ENCODE peak calls at places on chromosomes 12 and 14, in ten cellular contexts. H is MM.1S, E is GM12865, K is IMR-90, S is lower leg skin, P is A673, J is WTC11, A is lung, O is bronchial epithelial cell, Z is H9. N is an unnamed sample.

GRCh38 chr14:91872517-91873470 is 5.5 kb upstream of the TC2N start:
- DNase-seq in H (no peak), E (peak), K (peak), S (peak), P (no peak), J (no peak), A (peak), O (peak), Z (no peak), N (peak)

GRCh38 chr14:89731534-89731933 is 223.0 kb downstream of the EFCAB11 start:
- DNase-seq in H (no peak), E (no peak), K (no peak), S (no peak), P (no peak), J (no peak), A (no peak), O (no peak), Z (no peak), N (no peak)

GRCh38 chr12:90343966-90344365 is 611.0 kb downstream of the CCER1 start:
- DNase-seq in H (no peak), E (no peak), K (no peak), S (no peak), P (no peak), J (no peak), A (no peak), O (peak), Z (no peak), N (no peak)

GRCh38 chr14:58100735-58101368 is 51.2 kb downstream of the ARMH4 start:
- DNase-seq in H (no peak), E (no peak), K (peak), S (no peak), P (no peak), J (no peak), A (no peak), O (peak), Z (no peak), N (no peak)

GRCh38 chr12:62075860-62076259 is 184.3 kb upstream of the USP15 start:
- DNase-seq in H (no peak), E (no peak), K (no peak), S (no peak), P (no peak), J (no peak), A (no peak), O (no peak), Z (no peak), N (no peak)

GRCh38 chr12:25942709-25943108 is 15.8 kb upstream of the RASSF8 start:
- DNase-seq in H (no peak), E (no peak), K (peak), S (no peak), P (no peak), J (no peak), A (no peak), O (no peak), Z (no peak), N (no peak)

GRCh38 chr14:100786820-100787219 is 39.1 kb upstream of the MEG3 start:
- DNase-seq in H (no peak), E (no peak), K (no peak), S (no peak), P (no peak), J (no peak), A (no peak), O (no peak), Z (no peak), N (no peak)

GRCh38 chr12:19608039-19608438 is 168.7 kb downstream of the AEBP2 start:
- DNase-seq in H (no peak), E (no peak), K (no peak), S (no peak), P (no peak), J (no peak), A (no peak), O (no peak), Z (no peak), N (no peak)

GRCh38 chr14:95452890-95453712 is 63.3 kb downstream of the SYNE3 start:
- DNase-seq in H (no peak), E (no peak), K (no peak), S (no peak), P (no peak), J (no peak), A (no peak), O (no peak), Z (no peak), N (no peak)

GRCh38 chr12:67716817-67717216 is 68.3 kb downstream of the DYRK2 start:
- DNase-seq in H (no peak), E (no peak), K (peak), S (no peak), P (no peak), J (no peak), A (no peak), O (peak), Z (no peak), N (no peak)

GRCh38 chr14:93949511-93950075 is 22.4 kb downstream of the FAM181A start:
- DNase-seq in H (no peak), E (no peak), K (peak), S (no peak), P (no peak), J (no peak), A (no peak), O (no peak), Z (no peak), N (no peak)

GRCh38 chr12:62866451-62867082 is 68.4 kb downstream of the PPM1H start:
- DNase-seq in H (no peak), E (no peak), K (peak), S (no peak), P (no peak), J (peak), A (no peak), O (peak), Z (peak), N (peak)

GRCh38 chr12:71183018-71183417 is 25.2 kb upstream of the TSPAN8 start:
- DNase-seq in H (no peak), E (no peak), K (no peak), S (no peak), P (no peak), J (no peak), A (no peak), O (peak), Z (no peak), N (peak)

GRCh38 chr14:99067927-99068326 is 204.1 kb downstream of the BCL11B start:
- DNase-seq in H (no peak), E (no peak), K (no peak), S (no peak), P (no peak), J (no peak), A (no peak), O (no peak), Z (peak), N (no peak)

GRCh38 chr14:49778421-49778820 is 10.5 kb downstream of the KLHDC2 start:
- DNase-seq in H (no peak), E (no peak), K (no peak), S (no peak), P (no peak), J (no peak), A (no peak), O (no peak), Z (no peak), N (no peak)

GRCh38 chr14:93122820-93123219 is 7.1 kb upstream of the ITPK1 start:
- DNase-seq in H (no peak), E (no peak), K (no peak), S (no peak), P (no peak), J (no peak), A (no peak), O (no peak), Z (no peak), N (no peak)

GRCh38 chr12:113347-113746 is 46.8 kb downstream of the IQSEC3 start:
- DNase-seq in H (no peak), E (no peak), K (peak), S (no peak), P (no peak), J (no peak), A (no peak), O (no peak), Z (no peak), N (no peak)

GRCh38 chr12:47312794-47313426 is 233.2 kb upstream of the AMIGO2 start:
- DNase-seq in H (peak), E (peak), K (no peak), S (no peak), P (no peak), J (no peak), A (no peak), O (no peak), Z (no peak), N (peak)

GRCh38 chr12:95205685-95206084 is 11.6 kb downstream of the FGD6 start:
- DNase-seq in H (peak), E (peak), K (peak), S (no peak), P (no peak), J (no peak), A (no peak), O (peak), Z (peak), N (peak)

GRCh38 chr14:65137648-65138317 is 35.5 kb upstream of the MAX start:
- DNase-seq in H (no peak), E (no peak), K (peak), S (no peak), P (no peak), J (no peak), A (no peak), O (peak), Z (no peak), N (no peak)

GRCh38 chr12:117907108-117907689 is 61.6 kb downstream of the KSR2 start:
- DNase-seq in H (no peak), E (no peak), K (no peak), S (no peak), P (no peak), J (peak), A (no peak), O (no peak), Z (peak), N (no peak)

GRCh38 chr14:35818346-35819115 is 7.6 kb upstream of the BRMS1L start:
- DNase-seq in H (no peak), E (peak), K (peak), S (no peak), P (peak), J (no peak), A (no peak), O (peak), Z (no peak), N (peak)

GRCh38 chr12:69688021-69688420 is 11.1 kb downstream of the BEST3 start:
- DNase-seq in H (no peak), E (no peak), K (peak), S (no peak), P (no peak), J (no peak), A (no peak), O (peak), Z (no peak), N (no peak)

GRCh38 chr12:48296586-48297396 is 53.9 kb downstream of the ZNF641 start:
- DNase-seq in H (peak), E (peak), K (peak), S (peak), P (peak), J (peak), A (peak), O (peak), Z (peak), N (peak)

GRCh38 chr14:51094282-51094821 is 553 bp downstream of the TRIM9 start:
- DNase-seq in H (no peak), E (no peak), K (no peak), S (peak), P (peak), J (peak), A (no peak), O (no peak), Z (peak), N (no peak)

GRCh38 chr14:64147126-64147790 is 146.9 kb downstream of the ESR2 start:
- DNase-seq in H (no peak), E (no peak), K (peak), S (no peak), P (no peak), J (no peak), A (no peak), O (no peak), Z (no peak), N (no peak)

GRCh38 chr12:5466521-5466960 is 34.6 kb downstream of the NTF3 start:
- DNase-seq in H (no peak), E (no peak), K (peak), S (no peak), P (no peak), J (no peak), A (no peak), O (peak), Z (no peak), N (no peak)

GRCh38 chr12:108768591-108769500 is 37.5 kb upstream of the CORO1C start:
- DNase-seq in H (peak), E (peak), K (no peak), S (peak), P (peak), J (peak), A (peak), O (no peak), Z (peak), N (peak)

GRCh38 chr12:109607618-109608017 is 34.0 kb downstream of the MVK start:
- DNase-seq in H (no peak), E (no peak), K (no peak), S (no peak), P (no peak), J (no peak), A (no peak), O (no peak), Z (no peak), N (no peak)

GRCh38 chr12:7917392-7918267 is 18.4 kb downstream of the SLC2A3 start:
- DNase-seq in H (no peak), E (no peak), K (no peak), S (peak), P (no peak), J (no peak), A (no peak), O (no peak), Z (no peak), N (no peak)

GRCh38 chr14:21825147-21825743 is 151.6 kb upstream of the OR4E1 start:
- DNase-seq in H (peak), E (peak), K (peak), S (no peak), P (peak), J (peak), A (no peak), O (peak), Z (peak), N (peak)

GRCh38 chr12:54891717-54892478 is 37.6 kb downstream of the MUCL1 start:
- DNase-seq in H (no peak), E (no peak), K (no peak), S (no peak), P (no peak), J (no peak), A (peak), O (peak), Z (no peak), N (peak)

GRCh38 chr12:53431187-53431586 is 7.5 kb downstream of the AMHR2 start:
- DNase-seq in H (no peak), E (no peak), K (peak), S (no peak), P (no peak), J (no peak), A (no peak), O (peak), Z (no peak), N (no peak)

GRCh38 chr14:60878121-60878520 is 102.8 kb downstream of the TRMT5 start:
- DNase-seq in H (no peak), E (no peak), K (no peak), S (no peak), P (no peak), J (no peak), A (no peak), O (no peak), Z (no peak), N (no peak)

GRCh38 chr12:75086086-75087038 is 123.3 kb downstream of the KCNC2 start:
- DNase-seq in H (no peak), E (no peak), K (peak), S (no peak), P (no peak), J (no peak), A (no peak), O (peak), Z (no peak), N (no peak)

GRCh38 chr14:67566908-67567307 is 33.2 kb downstream of the PIGH start:
- DNase-seq in H (no peak), E (no peak), K (no peak), S (peak), P (no peak), J (no peak), A (no peak), O (peak), Z (no peak), N (no peak)

GRCh38 chr14:94175403-94176146 is 1.5 kb downstream of the PPP4R4 start:
- DNase-seq in H (no peak), E (no peak), K (no peak), S (no peak), P (no peak), J (no peak), A (no peak), O (no peak), Z (no peak), N (no peak)

GRCh38 chr14:77376380-77376770 is 519 bp downstream of the TMED8 start:
- DNase-seq in H (peak), E (peak), K (no peak), S (no peak), P (peak), J (peak), A (peak), O (peak), Z (peak), N (peak)

GRCh38 chr14:77375164-77375950 is 1.5 kb downstream of the TMED8 start:
- DNase-seq in H (no peak), E (peak), K (no peak), S (no peak), P (no peak), J (no peak), A (no peak), O (no peak), Z (no peak), N (no peak)

GRCh38 chr14:77375973-77376372 is 921 bp downstream of the TMED8 start:
- DNase-seq in H (no peak), E (peak), K (no peak), S (no peak), P (no peak), J (no peak), A (no peak), O (no peak), Z (no peak), N (no peak)

GRCh38 chr14:77377502-77377844 is 294 bp downstream of the SAMD15 start:
- DNase-seq in H (no peak), E (no peak), K (no peak), S (no peak), P (no peak), J (no peak), A (no peak), O (no peak), Z (no peak), N (no peak)

DNA sequence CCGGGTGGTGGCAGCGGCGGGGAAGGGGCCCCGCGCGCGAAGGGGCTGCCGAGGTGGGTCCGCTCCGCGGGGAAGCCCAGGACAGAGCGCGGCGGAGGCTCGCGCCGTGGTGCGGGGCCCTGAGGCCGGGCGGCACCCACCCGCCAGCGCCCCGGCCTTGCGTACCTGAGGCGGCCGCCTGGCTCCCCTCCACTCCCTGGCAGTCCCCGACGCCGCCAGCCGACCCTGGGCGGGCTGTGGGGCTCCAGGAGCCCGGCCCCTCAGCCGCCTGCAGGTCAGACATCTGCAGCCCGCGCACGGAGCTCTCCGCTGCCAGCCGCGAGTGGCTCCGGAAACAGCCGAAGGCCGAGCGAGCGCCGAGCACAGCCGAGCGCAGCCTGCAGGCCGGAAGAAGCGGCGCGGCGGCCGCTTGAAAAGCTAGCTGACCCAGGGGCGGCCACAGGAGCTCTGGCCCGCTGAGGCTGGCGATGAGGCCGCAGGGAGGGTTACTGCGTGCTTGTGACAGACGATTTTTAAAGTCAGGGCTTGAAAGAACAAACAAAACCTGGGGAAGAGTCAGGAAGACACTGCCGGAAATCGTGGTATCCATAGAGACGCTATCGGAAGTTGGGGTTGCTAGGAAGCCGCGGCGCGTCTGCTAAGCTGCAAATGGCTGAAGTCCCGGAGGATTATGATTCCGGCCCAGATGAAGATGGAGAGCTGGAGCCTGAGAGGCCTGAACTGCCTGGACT is at the start of the genes SAMD15 and TMED8:
- DNase-seq in H (peak), E (peak), K (peak), S (peak), P (peak), J (peak), A (peak), O (peak), Z (peak), N (peak)
- TF ChIP-seq CTCF in H (no peak), E (no peak), K (peak), S (no peak), P (peak), J (no peak), A (no peak), O (peak), Z (peak), N (no peak)

DNA sequence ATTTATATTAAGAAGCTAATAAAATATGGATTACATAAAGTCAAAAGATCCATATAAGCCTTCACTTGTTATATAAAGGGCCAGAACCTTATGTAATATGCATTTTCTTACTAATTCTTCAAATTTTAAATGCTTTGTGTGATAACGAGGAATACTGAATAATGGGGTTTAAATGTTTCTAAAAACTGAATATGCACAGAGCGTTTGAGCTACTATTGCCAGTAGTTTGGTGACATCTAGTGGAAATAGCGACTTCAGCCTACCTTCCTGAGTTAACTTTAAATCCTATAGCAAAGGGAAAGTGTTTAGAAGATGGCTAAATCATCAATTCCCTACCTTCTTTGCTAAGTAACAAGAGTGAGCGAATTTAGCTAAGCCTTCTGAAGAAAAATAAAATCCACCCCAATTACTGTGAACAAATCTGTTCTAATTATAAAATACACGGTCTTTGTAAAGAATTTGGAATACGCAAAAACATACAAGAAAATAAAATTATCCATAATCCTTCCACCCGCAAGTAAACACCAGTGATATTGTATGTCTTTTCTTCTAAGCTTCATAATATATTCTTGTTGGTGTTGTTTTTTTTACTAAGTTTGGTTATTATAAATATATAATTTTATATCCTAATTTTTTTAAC is 115.5 kb upstream of the G2E3 start:
- DNase-seq in H (peak), E (peak), K (peak), S (no peak), P (peak), J (no peak), A (no peak), O (peak), Z (no peak), N (peak)
- TF ChIP-seq CTCF in H (peak), E (peak), K (peak), S (no peak), P (peak), J (no peak), A (no peak), O (peak), Z (peak), N (no peak)

GRCh38 chr12:111024205-111024794 is 103.9 kb upstream of the MYL2 start:
- DNase-seq in H (peak), E (peak), K (peak), S (no peak), P (peak), J (peak), A (peak), O (peak), Z (peak), N (peak)
- TF ChIP-seq CTCF in H (peak), E (peak), K (peak), S (no peak), P (peak), J (peak), A (peak), O (peak), Z (peak), N (peak)

DNA sequence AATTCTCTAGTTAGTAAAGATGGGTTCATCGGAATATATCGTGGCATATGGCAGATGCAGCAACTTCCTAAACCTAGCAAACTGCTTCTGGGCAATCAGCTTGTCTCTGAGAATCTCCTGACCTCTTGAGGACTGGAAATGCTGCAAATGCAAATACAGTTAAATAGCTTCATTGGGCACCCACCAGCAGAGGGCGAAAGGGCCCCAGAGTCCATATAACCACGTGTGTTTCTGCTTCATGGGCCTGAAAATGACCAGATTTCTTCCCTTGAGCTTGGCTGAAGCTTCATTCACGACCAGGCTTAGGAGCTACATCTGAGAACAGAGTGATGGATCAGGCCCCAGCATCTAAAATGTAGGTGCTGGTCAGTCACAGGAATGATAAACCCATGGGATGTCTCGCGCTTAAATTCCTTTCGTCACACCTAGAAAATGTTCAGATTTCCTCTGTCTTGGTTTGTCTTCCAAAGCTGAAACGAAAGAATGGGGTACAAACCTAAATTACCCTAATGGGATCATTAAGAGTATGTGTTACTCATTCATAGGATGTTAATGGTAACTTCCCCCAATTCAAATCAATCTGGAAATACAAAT is 1482.5 kb upstream of the TMEM132C start:
- DNase-seq in H (peak), E (peak), K (no peak), S (no peak), P (peak), J (peak), A (no peak), O (peak), Z (peak), N (peak)
- TF ChIP-seq CTCF in H (peak), E (peak), K (no peak), S (no peak), P (peak), J (no peak), A (no peak), O (peak), Z (peak), N (peak)

GRCh38 chr12:3000548-3001275 is 41.5 kb downstream of the TEAD4 start:
- DNase-seq in H (no peak), E (peak), K (no peak), S (no peak), P (peak), J (no peak), A (no peak), O (no peak), Z (no peak), N (no peak)
- TF ChIP-seq CTCF in H (no peak), E (peak), K (no peak), S (no peak), P (peak), J (no peak), A (no peak), O (peak), Z (peak), N (no peak)